ENCODE peak calls at places on chromosomes 4 and X, in five cellular contexts. One of them, this sample, is unnamed.

GRCh38 chr4:28357985-28358384 is 1497.3 kb downstream of the STIM2 start:
- DNase-seq in ELR: peak
- DNase-seq in Calu3: no peak
- DNase-seq in smooth muscle cell of the brain vasculature: no peak
- DNase-seq in foreskin fibroblast: peak
- DNase-seq in this sample: no peak

GRCh38 chrX:53433651-53434639 is at the start of gene HSD17B10:
- DNase-seq in ELR: peak
- DNase-seq in smooth muscle cell of the brain vasculature: no peak
- DNase-seq in Calu3: peak
- DNase-seq in foreskin fibroblast: peak
- DNase-seq in this sample: peak

GRCh38 chr4:123259676-123260428 is 136.7 kb upstream of the SPRY1 start:
- DNase-seq in Calu3: no peak
- DNase-seq in smooth muscle cell of the brain vasculature: no peak
- DNase-seq in ELR: no peak
- DNase-seq in foreskin fibroblast: no peak
- DNase-seq in this sample: no peak

GRCh38 chr4:187414716-187415115 is 580.9 kb upstream of the ZFP42 start:
- DNase-seq in ELR: no peak
- DNase-seq in smooth muscle cell of the brain vasculature: no peak
- DNase-seq in foreskin fibroblast: no peak
- DNase-seq in Calu3: no peak
- DNase-seq in this sample: no peak

GRCh38 chr4:95018845-95019244 is 261.1 kb downstream of the BMPR1B start:
- DNase-seq in smooth muscle cell of the brain vasculature: no peak
- DNase-seq in ELR: no peak
- DNase-seq in foreskin fibroblast: no peak
- DNase-seq in Calu3: no peak
- DNase-seq in this sample: no peak

GRCh38 chrX:68043713-68044438 is 389.4 kb downstream of the OPHN1 start:
- DNase-seq in foreskin fibroblast: no peak
- DNase-seq in Calu3: no peak
- DNase-seq in ELR: no peak
- DNase-seq in smooth muscle cell of the brain vasculature: no peak
- DNase-seq in this sample: no peak

GRCh38 chr4:138788857-138789256 is 226.7 kb upstream of the NOCT start:
- DNase-seq in ELR: no peak
- DNase-seq in Calu3: no peak
- DNase-seq in foreskin fibroblast: no peak
- DNase-seq in smooth muscle cell of the brain vasculature: no peak
- DNase-seq in this sample: no peak

GRCh38 chr4:108943971-108944370 is 181.1 kb upstream of the ETNPPL start:
- DNase-seq in Calu3: no peak
- DNase-seq in foreskin fibroblast: no peak
- DNase-seq in ELR: no peak
- DNase-seq in smooth muscle cell of the brain vasculature: no peak
- DNase-seq in this sample: no peak

GRCh38 chr4:48243897-48244296 is 25.7 kb downstream of the TEC start:
- DNase-seq in ELR: no peak
- DNase-seq in smooth muscle cell of the brain vasculature: no peak
- DNase-seq in Calu3: no peak
- DNase-seq in foreskin fibroblast: peak
- DNase-seq in this sample: no peak

GRCh38 chr4:71732066-71732465 is 51.8 kb downstream of the GC start:
- DNase-seq in Calu3: no peak
- DNase-seq in ELR: peak
- DNase-seq in smooth muscle cell of the brain vasculature: no peak
- DNase-seq in foreskin fibroblast: no peak
- DNase-seq in this sample: no peak

GRCh38 chr4:139922625-139923024 is 231.4 kb downstream of the MAML3 start:
- DNase-seq in foreskin fibroblast: peak
- DNase-seq in smooth muscle cell of the brain vasculature: no peak
- DNase-seq in ELR: peak
- DNase-seq in Calu3: no peak
- DNase-seq in this sample: no peak

GRCh38 chrX:11781734-11782370 is 23.8 kb downstream of the MSL3 start:
- DNase-seq in ELR: no peak
- DNase-seq in smooth muscle cell of the brain vasculature: no peak
- DNase-seq in Calu3: no peak
- DNase-seq in foreskin fibroblast: no peak
- DNase-seq in this sample: no peak

GRCh38 chr4:183399166-183399565 is 45.3 kb upstream of the CDKN2AIP start:
- DNase-seq in ELR: no peak
- DNase-seq in foreskin fibroblast: no peak
- DNase-seq in Calu3: no peak
- DNase-seq in smooth muscle cell of the brain vasculature: no peak
- DNase-seq in this sample: no peak

GRCh38 chr4:103719320-103720204 is at the start of gene TACR3:
- DNase-seq in foreskin fibroblast: no peak
- DNase-seq in ELR: peak
- DNase-seq in smooth muscle cell of the brain vasculature: no peak
- DNase-seq in Calu3: no peak
- DNase-seq in this sample: no peak

GRCh38 chr4:5050520-5050955 is 742 bp upstream of the STK32B start:
- DNase-seq in foreskin fibroblast: peak
- DNase-seq in smooth muscle cell of the brain vasculature: no peak
- DNase-seq in ELR: peak
- DNase-seq in Calu3: peak
- DNase-seq in this sample: no peak

GRCh38 chr4:158297866-158298265 is 87.6 kb downstream of the TMEM144 start:
- DNase-seq in ELR: no peak
- DNase-seq in smooth muscle cell of the brain vasculature: no peak
- DNase-seq in foreskin fibroblast: no peak
- DNase-seq in Calu3: no peak
- DNase-seq in this sample: no peak

GRCh38 chr4:186887211-186887785 is 163.6 kb upstream of the FAT1 start:
- DNase-seq in Calu3: no peak
- DNase-seq in ELR: no peak
- DNase-seq in foreskin fibroblast: no peak
- DNase-seq in smooth muscle cell of the brain vasculature: no peak
- DNase-seq in this sample: no peak

GRCh38 chrX:14899607-14900006 is 26.4 kb downstream of the MOSPD2 start:
- DNase-seq in ELR: peak
- DNase-seq in foreskin fibroblast: peak
- DNase-seq in smooth muscle cell of the brain vasculature: no peak
- DNase-seq in Calu3: no peak
- DNase-seq in this sample: no peak

This sample was measured in cortex of kidney.